ENCODE peak calls at places on chromosomes 11 and 22, in five cellular contexts. R is mucosa of gallbladder, C is smooth muscle cell of the brain vasculature, Z is NCI-H748 treated with DMSO at 0.1 percent for 48 hours, W is kidney. A is an unnamed sample.

GRCh38 chr11:20873054-20873453 is 203.7 kb downstream of the NELL1 start:
- DNase-seq in Z (peak), C (no peak), W (no peak), R (no peak), A (peak)

GRCh38 chr11:80097146-80097545 is 656.3 kb upstream of the TENM4 start:
- DNase-seq in Z (no peak), R (peak), W (no peak), C (no peak), A (no peak)

GRCh38 chr11:93652161-93652597 is 9.3 kb upstream of the CEP295 start:
- DNase-seq in C (peak), W (no peak), Z (no peak), R (peak), A (peak)

GRCh38 chr22:22410121-22410520 is 98.4 kb downstream of the ZNF280B start:
- DNase-seq in W (peak), Z (no peak), R (peak), C (no peak), A (no peak)

GRCh38 chr22:19648419-19648929 is 65.8 kb upstream of the SEPTIN5 start:
- DNase-seq in Z (no peak), R (no peak), W (no peak), C (no peak), A (no peak)

GRCh38 chr11:61787928-61788491 is 4.4 kb downstream of the TMEM258 start:
- DNase-seq in C (peak), Z (no peak), W (peak), R (peak), A (no peak)

GRCh38 chr11:76234704-76235232 is 28.5 kb upstream of the WNT11 start:
- DNase-seq in W (peak), R (no peak), C (no peak), Z (no peak), A (no peak)

GRCh38 chr11:74611369-74611861 is 19.0 kb downstream of the POLD3 start:
- DNase-seq in W (no peak), C (no peak), Z (no peak), R (no peak), A (peak)

GRCh38 chr22:36797988-36798670 is 18.7 kb downstream of the PVALB start:
- DNase-seq in Z (no peak), C (no peak), W (no peak), R (no peak), A (no peak)

A was measured in SK-N-MC.